ENCODE peak calls at places on chromosomes 2 and 18, in eight cellular contexts. M is GM23248; G is esophagus squamous epithelium; I is AG10803; D is GM06990; V is DND-41; F is psoas muscle; N is CD8-positive, alpha-beta T cell. B is an unnamed sample.

GRCh38 chr2:44778671-44779476 is 162.6 kb upstream of the SIX3 start:
- DNase-seq in M (no peak), G (no peak), I (no peak), D (peak), V (no peak), F (no peak), N (no peak), B (no peak)

GRCh38 chr2:132721938-132722337 is 51.9 kb upstream of the LYPD1 start:
- DNase-seq in M (no peak), G (no peak), I (no peak), D (no peak), V (no peak), F (no peak), N (no peak), B (no peak)

GRCh38 chr2:22213237-22213636 is 1089.5 kb downstream of the TDRD15 start:
- DNase-seq in M (no peak), G (no peak), I (no peak), D (no peak), V (no peak), F (no peak), N (no peak), B (no peak)

GRCh38 chr2:169734172-169734847 is 678 bp downstream of the KLHL23 start:
- DNase-seq in M (peak), G (no peak), I (no peak), D (peak), V (peak), F (peak), N (no peak), B (no peak)

GRCh38 chr2:191222507-191222906 is 22.7 kb upstream of the MYO1B start:
- DNase-seq in M (peak), G (no peak), I (peak), D (no peak), V (no peak), F (no peak), N (no peak), B (no peak)

GRCh38 chr2:3785220-3785889 is 82.0 kb downstream of the DCDC2C start:
- DNase-seq in M (peak), G (no peak), I (no peak), D (no peak), V (no peak), F (no peak), N (no peak), B (no peak)

GRCh38 chr2:64727013-64727767 is 73.5 kb upstream of the SERTAD2 start:
- DNase-seq in M (no peak), G (no peak), I (no peak), D (peak), V (no peak), F (no peak), N (no peak), B (peak)

GRCh38 chr2:84302513-84303412 is 156.3 kb downstream of the SUCLG1 start:
- DNase-seq in M (peak), G (no peak), I (peak), D (no peak), V (peak), F (no peak), N (peak), B (peak)

GRCh38 chr2:25161055-25161781 is 7.2 kb downstream of the POMC start:
- DNase-seq in M (peak), G (peak), I (peak), D (peak), V (no peak), F (peak), N (peak), B (peak)

GRCh38 chr2:96251721-96252292 is 14.0 kb downstream of the TMEM127 start:
- DNase-seq in M (peak), G (no peak), I (peak), D (no peak), V (no peak), F (peak), N (no peak), B (no peak)

GRCh38 chr2:74387346-74387745 is 7.2 kb upstream of the DCTN1 start:
- DNase-seq in M (peak), G (no peak), I (peak), D (no peak), V (no peak), F (no peak), N (no peak), B (no peak)

GRCh38 chr2:211033765-211034164 is 477.4 kb downstream of the CPS1 start:
- DNase-seq in M (peak), G (no peak), I (no peak), D (no peak), V (no peak), F (no peak), N (no peak), B (no peak)

GRCh38 chr2:190791347-190791982 is 89.2 kb upstream of the GLS start:
- DNase-seq in M (peak), G (no peak), I (peak), D (no peak), V (peak), F (peak), N (no peak), B (no peak)

GRCh38 chr18:25326231-25327042 is 25.5 kb downstream of the ZNF521 start:
- DNase-seq in M (peak), G (no peak), I (peak), D (no peak), V (no peak), F (no peak), N (no peak), B (no peak)

GRCh38 chr2:195561205-195562032 is 95.6 kb upstream of the SLC39A10 start:
- DNase-seq in M (peak), G (no peak), I (peak), D (peak), V (no peak), F (no peak), N (no peak), B (no peak)

GRCh38 chr2:238915596-238915995 is 67.7 kb downstream of the TWIST2 start:
- DNase-seq in M (peak), G (no peak), I (no peak), D (no peak), V (no peak), F (no peak), N (no peak), B (no peak)

GRCh38 chr2:11342561-11343343 is 1.7 kb downstream of the ROCK2 start:
- DNase-seq in M (peak), G (no peak), I (peak), D (no peak), V (no peak), F (no peak), N (no peak), B (no peak)

GRCh38 chr2:219551863-219552381 is 8.1 kb downstream of the TMEM198 start:
- DNase-seq in M (no peak), G (no peak), I (no peak), D (peak), V (no peak), F (no peak), N (no peak), B (no peak)
- H3K4me3 ChIP-seq in M (peak), G (peak), I (peak), D (peak), V (no peak), F (peak), N (peak), B (peak)

GRCh38 chr18:55998071-55998522 is 410.1 kb upstream of the TCF4 start:
- DNase-seq in M (peak), G (no peak), I (peak), D (no peak), V (no peak), F (no peak), N (no peak), B (no peak)
- H3K4me3 ChIP-seq in M (peak), G (peak), I (peak), D (no peak), V (no peak), F (peak), N (no peak), B (no peak)

DNA sequence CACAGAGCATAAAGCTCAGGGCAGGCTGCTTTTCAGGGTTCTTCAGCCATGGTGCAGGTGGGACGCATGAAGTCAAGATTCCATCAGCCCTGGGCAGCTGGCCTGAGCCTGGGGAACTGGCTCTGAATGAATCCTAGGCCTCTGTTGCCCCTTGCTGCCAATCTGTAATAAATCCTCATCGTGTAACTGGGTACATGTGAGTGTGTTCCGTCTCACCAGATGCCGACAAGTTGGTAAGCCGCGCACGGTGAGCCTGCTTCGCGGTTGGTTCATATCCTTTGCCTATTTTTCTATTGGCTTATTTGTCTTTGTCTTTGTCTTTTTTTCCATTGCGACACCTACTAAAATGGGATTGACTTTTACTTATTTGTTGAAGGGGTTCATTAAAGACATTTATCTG is 27.7 kb downstream of the B3GNT7 start:
- DNase-seq in M (no peak), G (no peak), I (no peak), D (no peak), V (no peak), F (no peak), N (no peak), B (no peak)
- H3K4me3 ChIP-seq in M (no peak), G (no peak), I (no peak), D (no peak), V (no peak), F (no peak), N (no peak), B (no peak)

DNA sequence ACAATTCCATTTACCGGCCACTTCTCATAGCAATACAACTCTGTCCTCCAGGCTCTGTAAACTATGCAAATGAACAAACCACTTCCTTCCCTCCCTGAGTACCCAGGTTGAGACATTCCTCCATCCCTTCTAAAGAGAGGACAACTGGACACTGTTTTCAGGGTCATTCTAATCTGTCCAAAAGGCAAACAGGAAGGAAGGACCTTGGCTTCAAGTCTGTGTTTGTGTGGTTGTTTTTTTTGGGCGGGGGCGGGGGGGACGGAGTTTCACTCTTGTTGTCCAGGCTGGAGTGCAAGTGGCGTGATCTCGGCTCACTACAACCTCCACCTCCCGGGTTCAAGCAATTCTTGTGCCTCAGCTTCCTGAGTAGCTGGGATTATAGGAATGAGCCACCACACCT is 3.3 kb downstream of the TFCP2L1 start:
- DNase-seq in M (no peak), G (no peak), I (no peak), D (no peak), V (no peak), F (no peak), N (no peak), B (no peak)
- H3K4me3 ChIP-seq in M (no peak), G (no peak), I (no peak), D (no peak), V (no peak), F (no peak), N (no peak), B (no peak)

DNA sequence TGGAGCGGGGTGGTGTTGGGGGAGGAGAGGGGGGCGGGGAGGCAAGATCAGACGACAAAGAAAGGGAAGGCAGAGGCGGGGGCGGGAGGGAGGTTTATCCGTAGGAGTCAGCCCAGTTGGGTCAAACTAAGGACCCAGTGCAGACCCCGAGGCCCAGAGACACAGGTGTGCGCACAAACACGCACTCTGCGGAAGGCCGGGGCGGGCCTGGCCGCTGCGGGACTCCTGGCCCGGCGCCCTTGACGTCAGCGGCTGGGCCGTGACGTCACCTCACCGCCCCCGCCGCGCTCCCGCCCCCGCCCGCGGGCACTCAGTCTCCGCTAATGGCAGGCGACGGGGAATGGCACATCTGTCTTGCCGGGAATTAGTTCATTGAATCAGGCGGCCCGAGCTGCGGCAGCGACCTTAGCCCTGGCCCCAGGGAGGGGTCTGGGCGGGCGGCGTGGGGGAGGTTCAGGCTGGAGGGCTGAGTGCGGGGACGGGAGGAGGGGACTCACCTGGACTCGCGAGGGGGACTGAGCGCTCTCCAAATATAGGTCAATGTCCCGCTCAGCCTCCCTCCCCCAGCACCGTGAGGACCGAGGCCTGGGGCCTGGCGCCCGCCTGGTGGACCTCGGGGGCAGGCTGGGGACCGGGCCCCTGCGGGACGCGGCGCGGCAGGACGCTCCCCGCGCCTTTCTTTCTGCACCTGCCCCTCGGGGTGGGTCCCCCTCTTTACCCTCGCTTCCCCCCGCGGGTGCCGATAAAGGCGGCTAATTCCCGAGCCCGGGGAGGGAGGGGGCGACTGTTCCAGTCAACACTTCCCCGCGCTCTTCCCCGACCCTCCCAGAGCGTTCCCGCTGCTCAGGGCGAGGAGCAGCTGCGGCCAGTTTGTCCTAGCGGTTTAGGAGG is 15.5 kb upstream of the ECEL1 start:
- DNase-seq in M (peak), G (no peak), I (no peak), D (no peak), V (no peak), F (no peak), N (no peak), B (peak)
- H3K4me3 ChIP-seq in M (peak), G (peak), I (no peak), D (no peak), V (no peak), F (peak), N (peak), B (no peak)

DNA sequence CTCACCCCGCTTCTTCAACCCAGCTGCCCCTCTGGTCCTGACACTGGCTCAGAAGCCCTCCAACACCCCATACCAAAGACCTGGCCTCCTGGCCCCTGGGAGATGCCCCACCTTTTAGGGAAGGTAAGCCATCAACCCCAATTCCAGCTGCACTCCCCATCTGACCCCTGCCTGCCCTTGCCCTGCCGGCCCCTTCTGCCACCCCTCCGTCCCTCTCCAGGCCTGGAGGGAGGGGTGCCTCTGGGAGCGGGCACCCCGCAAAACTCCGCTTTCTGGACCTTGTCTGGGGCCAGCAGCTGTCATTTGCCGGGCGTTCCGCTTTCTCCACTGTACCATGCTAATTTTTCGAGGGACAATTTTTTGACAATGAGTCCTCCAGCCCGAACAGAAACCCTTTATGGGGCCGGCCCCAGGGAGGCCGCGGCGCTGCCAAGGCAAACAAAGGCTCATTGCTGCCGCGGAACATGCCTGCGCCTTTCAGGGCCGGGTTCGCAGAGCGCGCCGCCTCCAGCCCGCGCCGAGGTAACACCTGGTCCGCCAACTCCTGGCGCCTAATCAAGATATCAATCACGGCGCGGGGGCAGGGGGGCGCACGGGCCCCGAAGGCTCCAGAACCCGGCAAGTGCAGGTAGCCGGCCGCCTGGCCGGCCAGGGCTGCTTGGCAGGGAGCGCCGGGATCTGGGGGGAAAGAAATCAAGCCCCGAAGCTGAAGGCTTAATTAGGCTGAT is 96.0 kb downstream of the INHBB start:
- DNase-seq in M (peak), G (no peak), I (peak), D (no peak), V (no peak), F (no peak), N (no peak), B (no peak)
- H3K4me3 ChIP-seq in M (peak), G (peak), I (peak), D (no peak), V (no peak), F (peak), N (peak), B (no peak)

DNA sequence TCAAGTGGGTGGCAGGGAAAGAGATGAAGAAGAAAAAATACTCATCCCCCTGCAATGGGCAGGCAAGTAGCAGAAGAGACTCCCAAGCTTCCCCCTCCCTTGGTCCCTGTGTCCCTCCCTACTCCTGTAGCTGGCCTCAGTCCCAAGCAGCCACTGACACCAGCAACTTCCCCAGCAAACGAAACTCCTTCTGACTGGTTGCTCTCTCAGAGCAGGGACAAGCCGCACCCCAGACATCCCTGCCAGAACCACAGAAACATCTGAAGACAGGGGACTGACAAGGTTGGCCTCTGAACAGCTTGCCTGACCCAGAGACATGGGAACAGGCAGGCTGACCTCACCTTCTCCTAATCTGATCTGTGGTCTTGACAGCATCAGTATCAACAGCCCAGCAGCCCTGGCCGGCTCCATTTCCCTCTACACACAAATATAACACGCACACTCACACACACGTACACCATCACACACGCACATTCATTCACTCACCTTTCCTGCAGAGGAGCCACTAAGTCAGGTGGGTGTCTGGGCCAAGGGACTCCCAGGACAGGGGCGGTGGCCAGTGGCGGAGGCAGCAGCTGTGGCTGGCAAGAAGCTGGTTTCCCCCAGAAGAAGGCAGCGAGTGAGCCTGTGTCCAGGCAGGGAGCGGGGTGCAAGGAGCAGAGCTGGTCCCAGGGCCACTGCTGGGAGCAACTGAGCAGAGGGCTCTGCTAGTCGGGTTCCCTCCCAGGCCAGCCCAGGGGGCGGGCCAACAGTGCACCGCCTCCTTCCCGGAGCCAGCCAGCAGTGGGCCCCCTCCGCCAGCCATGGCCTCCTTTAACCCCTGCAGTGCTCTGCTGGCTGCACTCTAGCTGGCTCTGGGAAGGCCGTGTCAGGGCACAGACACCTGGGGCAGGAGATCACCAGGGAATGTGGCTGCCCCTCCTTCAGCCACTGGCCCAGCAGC is 59.1 kb downstream of the TNS1 start:
- DNase-seq in M (peak), G (no peak), I (peak), D (no peak), V (peak), F (peak), N (no peak), B (no peak)
- H3K4me3 ChIP-seq in M (peak), G (peak), I (peak), D (no peak), V (no peak), F (peak), N (no peak), B (no peak)

GRCh38 chr18:23377669-23378469 is 75.2 kb upstream of the RIOK3 start:
- DNase-seq in M (peak), G (no peak), I (peak), D (no peak), V (no peak), F (no peak), N (no peak), B (no peak)
- H3K4me3 ChIP-seq in M (peak), G (no peak), I (no peak), D (no peak), V (no peak), F (no peak), N (no peak), B (no peak)